ENCODE peak calls at places on chromosomes 13 and 19, in four cellular contexts. E, Q, R and J are unnamed samples.

GRCh38 chr13:98766120-98766519 is 13.6 kb upstream of the SLC15A1 start:
- DNase-seq in E (no peak), Q (no peak), R (no peak), J (no peak)

GRCh38 chr13:78201411-78201810 is 282.8 kb upstream of the EDNRB start:
- DNase-seq in E (no peak), Q (no peak), R (no peak), J (no peak)

GRCh38 chr13:52713894-52714293 is 25.7 kb downstream of the CNMD start:
- DNase-seq in E (no peak), Q (no peak), R (no peak), J (no peak)

GRCh38 chr13:44132710-44133109 is 240.9 kb upstream of the SERP2 start:
- DNase-seq in E (no peak), Q (peak), R (no peak), J (no peak)

GRCh38 chr19:43839139-43839538 is 12.0 kb downstream of the ZNF283 start:
- DNase-seq in E (no peak), Q (no peak), R (no peak), J (no peak)

GRCh38 chr19:46716013-46716671 is 772 bp downstream of the PRKD2 start:
- DNase-seq in E (peak), Q (peak), R (no peak), J (no peak)

GRCh38 chr13:71240906-71241305 is 626.1 kb downstream of the DACH1 start:
- DNase-seq in E (no peak), Q (peak), R (no peak), J (no peak)

GRCh38 chr19:45314708-45315107 is 8.0 kb downstream of the CKM start:
- DNase-seq in E (no peak), Q (no peak), R (no peak), J (no peak)

GRCh38 chr13:113997845-113998751 is 24.2 kb upstream of the C13orf46 start:
- DNase-seq in E (no peak), Q (peak), R (peak), J (no peak)

GRCh38 chr13:33957497-33957905 is 139.6 kb downstream of the RFC3 start:
- DNase-seq in E (no peak), Q (no peak), R (no peak), J (no peak)

GRCh38 chr19:48258350-48258749 is 2.6 kb upstream of the CARD8 start:
- DNase-seq in E (peak), Q (peak), R (no peak), J (no peak)

GRCh38 chr13:106714271-106714670 is 146.3 kb upstream of the ARGLU1 start:
- DNase-seq in E (no peak), Q (no peak), R (no peak), J (no peak)

GRCh38 chr13:61045197-61045596 is 370.5 kb downstream of the PCDH20 start:
- DNase-seq in E (no peak), Q (no peak), R (no peak), J (no peak)

GRCh38 chr13:103516009-103516795 is 450.0 kb upstream of the SLC10A2 start:
- DNase-seq in E (no peak), Q (no peak), R (no peak), J (no peak)

GRCh38 chr19:49338691-49339363 is 3.6 kb downstream of the CD37 start:
- DNase-seq in E (no peak), Q (peak), R (no peak), J (no peak)

GRCh38 chr19:6228523-6229215 is 51.1 kb downstream of the MLLT1 start:
- DNase-seq in E (no peak), Q (no peak), R (no peak), J (no peak)

GRCh38 chr19:38455031-38455430 is 21.5 kb downstream of the RYR1 start:
- DNase-seq in E (no peak), Q (peak), R (no peak), J (no peak)

GRCh38 chr19:42480335-42481095 is 37.8 kb upstream of the CXCL17 start:
- DNase-seq in E (peak), Q (peak), R (no peak), J (no peak)

GRCh38 chr19:45177817-45178261 is at the start of gene TRAPPC6A:
- DNase-seq in E (no peak), Q (peak), R (peak), J (no peak)

GRCh38 chr19:6227941-6228325 is 51.8 kb downstream of the MLLT1 start:
- DNase-seq in E (no peak), Q (no peak), R (no peak), J (no peak)

GRCh38 chr19:12867120-12868099 is 13.8 kb downstream of the DNASE2 start:
- DNase-seq in E (no peak), Q (peak), R (no peak), J (no peak)

GRCh38 chr13:26246154-26246553 is 7.8 kb upstream of the CDK8 start:
- DNase-seq in E (no peak), Q (no peak), R (no peak), J (no peak)

GRCh38 chr19:29834991-29835390 is 23.2 kb downstream of the CCNE1 start:
- DNase-seq in E (no peak), Q (no peak), R (no peak), J (no peak)

GRCh38 chr13:45623516-45624090 is 8.1 kb upstream of the ERICH6B start:
- DNase-seq in E (no peak), Q (peak), R (no peak), J (no peak)

GRCh38 chr13:109608032-109608431 is 178.4 kb downstream of the IRS2 start:
- DNase-seq in E (no peak), Q (no peak), R (no peak), J (no peak)

GRCh38 chr13:24052547-24052981 is 108.0 kb upstream of the SPATA13 start:
- DNase-seq in E (no peak), Q (no peak), R (no peak), J (no peak)

GRCh38 chr13:40485611-40486517 is 180.6 kb downstream of the FOXO1 start:
- DNase-seq in E (no peak), Q (no peak), R (no peak), J (no peak)

GRCh38 chr13:98032168-98032567 is 78.7 kb downstream of the IPO5 start:
- DNase-seq in E (no peak), Q (no peak), R (no peak), J (no peak)

GRCh38 chr13:97000295-97000925 is 6.1 kb upstream of the OXGR1 start:
- DNase-seq in E (no peak), Q (peak), R (no peak), J (no peak)

GRCh38 chr13:56755181-56755580 is 385.5 kb upstream of the PRR20A start:
- DNase-seq in E (no peak), Q (no peak), R (no peak), J (no peak)

GRCh38 chr19:49422407-49423277 is 599 bp downstream of the PTH2 start:
- DNase-seq in E (no peak), Q (peak), R (no peak), J (no peak)

GRCh38 chr13:73939071-73939380 is 195.2 kb downstream of the KLF12 start:
- DNase-seq in E (no peak), Q (peak), R (no peak), J (no peak)

GRCh38 chr13:39602614-39603366 is at the start of gene LHFPL6:
- DNase-seq in E (no peak), Q (peak), R (no peak), J (no peak)